ENCODE peak calls at places on chromosome 7, in five cellular contexts. One of them, this sample, is unnamed.

GRCh38 chr7:152512711-152513110 is 76.9 kb upstream of the KMT2C start:
- DNase-seq in upper lobe of left lung: no peak
- DNase-seq in HT1080: peak
- DNase-seq in endothelial cell: no peak
- DNase-seq in Daoy: no peak
- DNase-seq in this sample: no peak

GRCh38 chr7:159146084-159146858 is 1.6 kb upstream of the VIPR2 start:
- DNase-seq in upper lobe of left lung: no peak
- DNase-seq in HT1080: no peak
- DNase-seq in endothelial cell: no peak
- DNase-seq in Daoy: no peak
- DNase-seq in this sample: no peak

GRCh38 chr7:135189961-135190360 is 19.5 kb upstream of the CYREN start:
- DNase-seq in upper lobe of left lung: no peak
- DNase-seq in HT1080: no peak
- DNase-seq in Daoy: no peak
- DNase-seq in endothelial cell: no peak
- DNase-seq in this sample: no peak

GRCh38 chr7:48841750-48842149 is 82.6 kb upstream of the CDC14C start:
- DNase-seq in Daoy: no peak
- DNase-seq in upper lobe of left lung: no peak
- DNase-seq in HT1080: no peak
- DNase-seq in endothelial cell: no peak
- DNase-seq in this sample: no peak

GRCh38 chr7:93161181-93161762 is 13.1 kb upstream of the SAMD9L start:
- DNase-seq in endothelial cell: no peak
- DNase-seq in Daoy: no peak
- DNase-seq in upper lobe of left lung: no peak
- DNase-seq in HT1080: no peak
- DNase-seq in this sample: peak

GRCh38 chr7:33852838-33853237 is 52.5 kb upstream of the BMPER start:
- DNase-seq in endothelial cell: no peak
- DNase-seq in upper lobe of left lung: no peak
- DNase-seq in HT1080: no peak
- DNase-seq in Daoy: no peak
- DNase-seq in this sample: no peak

GRCh38 chr7:30363778-30364563 is 79.6 kb downstream of the ZNRF2 start:
- DNase-seq in endothelial cell: no peak
- DNase-seq in upper lobe of left lung: no peak
- DNase-seq in Daoy: no peak
- DNase-seq in HT1080: no peak
- DNase-seq in this sample: no peak

GRCh38 chr7:48052748-48053147 is 17.4 kb downstream of the C7orf57 start:
- DNase-seq in upper lobe of left lung: no peak
- DNase-seq in HT1080: peak
- DNase-seq in endothelial cell: no peak
- DNase-seq in Daoy: peak
- DNase-seq in this sample: peak

GRCh38 chr7:33678675-33679335 is 226.5 kb upstream of the BMPER start:
- DNase-seq in upper lobe of left lung: no peak
- DNase-seq in endothelial cell: no peak
- DNase-seq in Daoy: no peak
- DNase-seq in HT1080: no peak
- DNase-seq in this sample: no peak

This sample was measured in RPMI7951.